ENCODE peak calls at places on chromosomes 11 and 22, in seven cellular contexts. L, X, I, Z, A, D and C are unnamed samples.

GRCh38 chr11:12086271-12087074 is 23.9 kb upstream of the MICAL2 start:
- DNase-seq in I (no peak), X (peak; percentile 64), A (peak; percentile 27), D (no peak), Z (peak; percentile 65), L (no peak), C (no peak)

GRCh38 chr22:24976442-24977218 is 24.1 kb downstream of the KIAA1671 start:
- DNase-seq in A (no peak), D (no peak), X (no peak), Z (no peak), I (no peak), L (no peak), C (no peak)

GRCh38 chr11:64181506-64182411 is 4.2 kb upstream of the STIP1 start:
- DNase-seq in X (peak; percentile 93), Z (peak; percentile 81), D (peak; percentile 83), I (peak; percentile 55), L (peak; percentile 55), A (peak; percentile 96), C (no peak)

GRCh38 chr11:72842644-72843330 is 28.6 kb downstream of the ATG16L2 start:
- DNase-seq in D (no peak), I (no peak), Z (no peak), X (no peak), L (no peak), A (no peak), C (no peak)

GRCh38 chr11:2320591-2321310 is 18.9 kb downstream of the TSPAN32 start:
- DNase-seq in X (no peak), A (no peak), Z (no peak), L (no peak), D (no peak), I (no peak), C (no peak)

GRCh38 chr11:47850337-47850736 is 2.2 kb upstream of the NUP160 start:
- DNase-seq in I (no peak), Z (no peak), X (no peak), L (no peak), A (no peak), D (no peak), C (no peak)

GRCh38 chr22:33687464-33687863 is 232.8 kb downstream of the LARGE1 start:
- DNase-seq in X (no peak), A (peak; percentile 39), I (no peak), D (no peak), L (no peak), Z (no peak), C (no peak)

GRCh38 chr11:45576461-45577215 is 88.8 kb downstream of the CHST1 start:
- DNase-seq in Z (no peak), A (no peak), L (no peak), I (no peak), X (no peak), D (no peak), C (no peak)

GRCh38 chr11:125623064-125623463 is 1.9 kb upstream of the CHEK1 start:
- DNase-seq in X (no peak), D (no peak), I (no peak), L (no peak), A (no peak), Z (no peak), C (no peak)

GRCh38 chr11:130037881-130038601 is 31.7 kb upstream of the APLP2 start:
- DNase-seq in X (no peak), D (no peak), I (no peak), A (no peak), Z (no peak), L (no peak), C (no peak)

GRCh38 chr11:128291835-128292234 is 295.5 kb downstream of the ETS1 start:
- DNase-seq in I (no peak), A (no peak), D (no peak), Z (no peak), L (no peak), X (peak; percentile 65), C (no peak)

GRCh38 chr22:18056802-18057474 is 20.9 kb upstream of the PEX26 start:
- DNase-seq in A (peak; percentile 20), L (no peak), Z (no peak), I (no peak), D (no peak), X (peak; percentile 50), C (no peak)

GRCh38 chr22:49119551-49119952 is 708.1 kb downstream of the BRD1 start:
- DNase-seq in D (no peak), Z (peak; percentile 34), I (no peak), A (peak; percentile 12), L (no peak), X (no peak), C (no peak)

GRCh38 chr22:19890502-19891349 is 36.1 kb upstream of the GNB1L start:
- DNase-seq in I (no peak), L (no peak), A (no peak), X (no peak), Z (no peak), D (no peak), C (no peak)

GRCh38 chr22:45014658-45015057 is 4.9 kb upstream of the PHF21B start:
- DNase-seq in I (no peak), A (no peak), Z (no peak), D (no peak), X (no peak), L (no peak), C (no peak)

GRCh38 chr22:38569181-38569971 is 607 bp downstream of the DMC1 start:
- DNase-seq in D (peak; percentile 22), X (peak; percentile 10), I (no peak), A (no peak), L (no peak), Z (no peak), C (no peak)

GRCh38 chr11:19595840-19596751 is 116.5 kb upstream of the NAV2 start:
- DNase-seq in X (no peak), L (no peak), Z (peak; percentile 61), A (no peak), I (no peak), D (no peak), C (no peak)

GRCh38 chr11:61509058-61510029 is 795 bp downstream of the LRRC10B start:
- DNase-seq in D (peak; percentile 86), L (peak; percentile 52), X (peak; percentile 71), I (peak; percentile 67), Z (no peak), A (peak; percentile 83), C (no peak)

DNA sequence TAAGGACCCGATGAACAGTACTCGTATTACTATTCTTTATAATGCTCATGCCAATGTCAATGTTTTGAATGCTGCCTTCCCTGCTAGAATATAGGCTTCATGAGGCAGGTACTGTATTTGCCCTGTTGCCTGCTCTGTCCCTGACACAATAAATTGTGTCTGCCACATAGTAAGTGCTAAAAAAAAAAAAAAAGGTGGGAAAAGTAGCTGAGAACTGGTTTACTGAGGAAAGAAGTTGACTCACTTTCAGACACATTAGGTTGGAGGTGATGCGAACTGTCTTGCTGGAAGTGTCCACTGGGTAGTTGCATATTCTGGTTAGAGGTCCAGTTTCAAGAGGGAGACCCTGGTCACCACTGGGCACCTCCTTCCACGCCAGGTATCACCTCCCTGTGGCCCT is 255.9 kb downstream of the KIRREL3 start:
- DNase-seq in X (no peak), L (no peak), A (no peak), D (no peak), Z (no peak), I (no peak), C (no peak)
- TF ChIP-seq CTCF in X (no peak), L (no peak), A (no peak), D (no peak), Z (no peak), I (no peak), C (no peak)

GRCh38 chr22:36480941-36481392 is 473 bp downstream of the TXN2 start:
- DNase-seq in Z (no peak), X (no peak), L (no peak), I (no peak), A (no peak), D (no peak), C (no peak)

GRCh38 chr22:36481393-36482168 is at the start of gene TXN2:
- DNase-seq in X (peak; percentile 97), D (peak; percentile 96), I (peak; percentile 88), A (peak; percentile 99), Z (peak; percentile 93), L (peak; percentile 90), C (peak; percentile 49)

DNA sequence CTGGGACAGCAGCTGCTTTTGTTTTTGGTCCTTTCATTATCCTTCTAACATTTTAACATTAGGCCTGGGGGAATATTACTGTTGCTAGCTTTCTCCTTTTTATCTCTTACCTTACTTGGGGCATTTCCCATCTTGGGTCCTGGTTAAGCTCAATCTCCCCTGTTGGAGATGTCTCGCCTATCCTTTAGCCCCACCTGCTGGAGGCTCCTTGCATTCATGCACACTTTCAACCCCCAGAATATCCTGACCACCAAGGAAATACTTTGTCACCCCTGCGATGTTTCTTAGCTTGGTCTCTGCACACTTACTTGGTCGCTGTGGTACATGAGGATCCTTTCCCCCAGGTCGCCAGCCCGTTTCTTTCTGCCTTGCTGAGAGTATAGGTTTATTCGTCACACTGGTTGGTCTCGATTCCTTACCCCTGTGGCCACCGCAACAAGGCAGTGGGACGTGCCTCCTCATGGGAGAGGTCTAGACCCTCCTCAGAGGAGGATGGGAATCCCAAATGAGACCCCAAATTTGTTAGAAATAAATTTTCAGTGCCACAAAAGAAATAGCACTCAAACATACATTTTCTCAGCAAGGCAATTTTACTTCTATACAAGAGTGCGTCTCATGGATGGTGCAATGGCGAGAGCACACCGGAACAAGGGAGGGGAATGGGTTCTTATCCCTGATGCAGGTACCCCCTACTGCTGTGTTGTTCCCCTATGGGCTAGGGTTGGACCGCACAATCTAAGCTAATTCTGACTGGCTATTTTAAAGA is 5.4 kb upstream of the TXN2 start:
- DNase-seq in D (no peak), I (peak; percentile 63), L (no peak), X (peak; percentile 58), Z (no peak), A (peak; percentile 67), C (no peak)
- TF ChIP-seq CTCF in D (peak; percentile 28), I (peak; percentile 72), L (no peak), X (peak; percentile 61), Z (peak; percentile 68), A (peak; percentile 55), C (peak; percentile 48)

GRCh38 chr11:84800755-84801346 is 826.3 kb downstream of the DLG2 start:
- DNase-seq in Z (no peak), X (no peak), I (no peak), D (no peak), L (no peak), A (no peak), C (no peak)
- TF ChIP-seq CTCF in Z (no peak), X (peak; percentile 7), I (peak; percentile 63), D (peak; percentile 47), L (peak; percentile 46), A (no peak), C (peak; percentile 61)

DNA sequence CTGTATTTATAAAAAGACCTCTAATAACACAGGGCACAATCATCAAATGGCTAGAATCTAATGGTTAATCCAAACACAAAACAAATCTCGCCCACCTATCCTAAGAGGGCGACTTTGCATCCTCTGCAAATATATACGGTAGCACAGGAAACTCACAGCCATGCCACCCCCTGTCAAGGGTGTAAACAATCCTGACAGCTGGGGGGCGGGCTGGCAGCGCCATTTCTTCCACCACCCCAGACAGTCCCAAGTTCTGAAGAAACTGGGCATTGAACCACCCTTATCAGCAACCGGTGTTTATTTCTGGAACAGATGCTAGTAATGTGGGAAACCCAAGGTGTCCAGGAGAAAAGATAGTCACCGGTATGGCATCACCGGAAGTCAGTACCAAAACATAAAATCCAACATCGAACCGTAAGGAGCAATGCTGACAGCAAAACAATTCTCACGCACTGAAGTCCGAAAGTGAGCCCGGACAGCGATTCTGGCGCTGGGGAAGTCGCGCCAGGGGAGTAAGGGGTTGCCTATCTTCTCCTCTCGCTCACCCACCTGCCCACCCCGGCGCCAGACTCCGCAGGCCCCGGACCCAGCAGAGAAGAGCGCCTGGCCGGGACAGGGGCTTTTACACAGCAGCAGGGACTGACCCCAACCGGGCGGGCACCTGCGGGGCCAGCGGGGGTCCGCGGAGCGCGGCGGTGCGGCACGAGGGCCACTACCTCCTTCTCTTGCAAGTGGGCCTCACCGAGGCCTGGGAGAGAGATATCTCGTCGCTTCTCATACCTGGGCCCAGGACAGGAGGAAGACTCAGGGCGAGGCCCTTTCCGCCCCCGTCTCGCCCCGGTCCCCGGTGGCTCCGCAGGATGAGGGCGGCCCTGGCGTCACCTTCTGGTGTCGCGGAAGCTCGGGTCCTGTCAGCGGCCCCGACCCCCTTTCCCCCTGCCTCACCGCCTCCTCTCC is 643 bp downstream of the FBXO3 start:
- DNase-seq in I (no peak), Z (no peak), L (peak; percentile 23), A (peak; percentile 19), X (no peak), D (peak; percentile 19), C (no peak)
- TF ChIP-seq CTCF in I (no peak), Z (no peak), L (no peak), A (no peak), X (no peak), D (no peak), C (no peak)